ENCODE peak calls at places on chromosomes 6 and 20, in nine cellular contexts. One of them, this sample, is unnamed.

GRCh38 chr6:143514996-143515760 is 3.7 kb upstream of the FUCA2 start:
- DNase-seq in upper lobe of left lung: peak
- DNase-seq in stomach: peak
- DNase-seq in OCI-LY7: no peak
- DNase-seq in upper lobe of right lung: no peak
- DNase-seq in astrocyte: peak
- DNase-seq in body of pancreas: peak
- DNase-seq in SJCRH30: peak
- DNase-seq in prostate gland: no peak
- DNase-seq in this sample: no peak

GRCh38 chr6:95866732-95867131 is 149.0 kb upstream of the FUT9 start:
- DNase-seq in upper lobe of left lung: no peak
- DNase-seq in stomach: peak
- DNase-seq in OCI-LY7: peak
- DNase-seq in upper lobe of right lung: no peak
- DNase-seq in astrocyte: no peak
- DNase-seq in body of pancreas: peak
- DNase-seq in SJCRH30: peak
- DNase-seq in prostate gland: no peak
- DNase-seq in this sample: no peak

GRCh38 chr6:118719351-118720124 is 68.1 kb upstream of the CEP85L start:
- DNase-seq in upper lobe of left lung: no peak
- DNase-seq in stomach: no peak
- DNase-seq in OCI-LY7: peak
- DNase-seq in upper lobe of right lung: no peak
- DNase-seq in astrocyte: no peak
- DNase-seq in body of pancreas: no peak
- DNase-seq in SJCRH30: peak
- DNase-seq in prostate gland: no peak
- DNase-seq in this sample: no peak

GRCh38 chr20:53896647-53897046 is 173.7 kb downstream of the BCAS1 start:
- DNase-seq in upper lobe of left lung: no peak
- DNase-seq in stomach: no peak
- DNase-seq in OCI-LY7: no peak
- DNase-seq in upper lobe of right lung: no peak
- DNase-seq in astrocyte: no peak
- DNase-seq in body of pancreas: no peak
- DNase-seq in SJCRH30: no peak
- DNase-seq in prostate gland: no peak
- DNase-seq in this sample: no peak

GRCh38 chr6:20182069-20182468 is 30.2 kb downstream of the MBOAT1 start:
- DNase-seq in upper lobe of left lung: no peak
- DNase-seq in stomach: no peak
- DNase-seq in OCI-LY7: no peak
- DNase-seq in upper lobe of right lung: no peak
- DNase-seq in astrocyte: no peak
- DNase-seq in body of pancreas: no peak
- DNase-seq in SJCRH30: no peak
- DNase-seq in prostate gland: no peak
- DNase-seq in this sample: no peak

GRCh38 chr6:33746651-33747100 is at the start of gene IP6K3:
- DNase-seq in upper lobe of left lung: no peak
- DNase-seq in stomach: no peak
- DNase-seq in OCI-LY7: no peak
- DNase-seq in upper lobe of right lung: no peak
- DNase-seq in astrocyte: no peak
- DNase-seq in body of pancreas: no peak
- DNase-seq in SJCRH30: peak
- DNase-seq in prostate gland: no peak
- DNase-seq in this sample: no peak

GRCh38 chr6:119683022-119683421 is 333.5 kb upstream of the MAN1A1 start:
- DNase-seq in upper lobe of left lung: no peak
- DNase-seq in stomach: no peak
- DNase-seq in OCI-LY7: no peak
- DNase-seq in upper lobe of right lung: no peak
- DNase-seq in astrocyte: no peak
- DNase-seq in body of pancreas: no peak
- DNase-seq in SJCRH30: no peak
- DNase-seq in prostate gland: no peak
- DNase-seq in this sample: no peak

GRCh38 chr6:89301586-89302194 is 13.4 kb downstream of the GABRR2 start:
- DNase-seq in upper lobe of left lung: no peak
- DNase-seq in stomach: no peak
- DNase-seq in OCI-LY7: no peak
- DNase-seq in upper lobe of right lung: no peak
- DNase-seq in astrocyte: no peak
- DNase-seq in body of pancreas: no peak
- DNase-seq in SJCRH30: no peak
- DNase-seq in prostate gland: no peak
- DNase-seq in this sample: no peak

GRCh38 chr6:100628180-100628579 is 163.5 kb upstream of the SIM1 start:
- DNase-seq in upper lobe of left lung: no peak
- DNase-seq in stomach: no peak
- DNase-seq in OCI-LY7: no peak
- DNase-seq in upper lobe of right lung: no peak
- DNase-seq in astrocyte: no peak
- DNase-seq in body of pancreas: no peak
- DNase-seq in SJCRH30: no peak
- DNase-seq in prostate gland: no peak
- DNase-seq in this sample: no peak

GRCh38 chr20:3093861-3094361 is 9.4 kb upstream of the AVP start:
- DNase-seq in upper lobe of left lung: no peak
- DNase-seq in stomach: no peak
- DNase-seq in OCI-LY7: no peak
- DNase-seq in upper lobe of right lung: no peak
- DNase-seq in astrocyte: no peak
- DNase-seq in body of pancreas: no peak
- DNase-seq in SJCRH30: no peak
- DNase-seq in prostate gland: no peak
- DNase-seq in this sample: no peak

GRCh38 chr6:66788579-66788978 is 1081.6 kb upstream of the EYS start:
- DNase-seq in upper lobe of left lung: no peak
- DNase-seq in stomach: no peak
- DNase-seq in OCI-LY7: no peak
- DNase-seq in upper lobe of right lung: peak
- DNase-seq in astrocyte: no peak
- DNase-seq in body of pancreas: no peak
- DNase-seq in SJCRH30: no peak
- DNase-seq in prostate gland: no peak
- DNase-seq in this sample: no peak

GRCh38 chr20:19661717-19662637 is 96.1 kb upstream of the RIN2 start:
- DNase-seq in upper lobe of left lung: peak
- DNase-seq in stomach: peak
- DNase-seq in OCI-LY7: peak
- DNase-seq in upper lobe of right lung: no peak
- DNase-seq in astrocyte: peak
- DNase-seq in body of pancreas: peak
- DNase-seq in SJCRH30: peak
- DNase-seq in prostate gland: peak
- DNase-seq in this sample: peak

DNA sequence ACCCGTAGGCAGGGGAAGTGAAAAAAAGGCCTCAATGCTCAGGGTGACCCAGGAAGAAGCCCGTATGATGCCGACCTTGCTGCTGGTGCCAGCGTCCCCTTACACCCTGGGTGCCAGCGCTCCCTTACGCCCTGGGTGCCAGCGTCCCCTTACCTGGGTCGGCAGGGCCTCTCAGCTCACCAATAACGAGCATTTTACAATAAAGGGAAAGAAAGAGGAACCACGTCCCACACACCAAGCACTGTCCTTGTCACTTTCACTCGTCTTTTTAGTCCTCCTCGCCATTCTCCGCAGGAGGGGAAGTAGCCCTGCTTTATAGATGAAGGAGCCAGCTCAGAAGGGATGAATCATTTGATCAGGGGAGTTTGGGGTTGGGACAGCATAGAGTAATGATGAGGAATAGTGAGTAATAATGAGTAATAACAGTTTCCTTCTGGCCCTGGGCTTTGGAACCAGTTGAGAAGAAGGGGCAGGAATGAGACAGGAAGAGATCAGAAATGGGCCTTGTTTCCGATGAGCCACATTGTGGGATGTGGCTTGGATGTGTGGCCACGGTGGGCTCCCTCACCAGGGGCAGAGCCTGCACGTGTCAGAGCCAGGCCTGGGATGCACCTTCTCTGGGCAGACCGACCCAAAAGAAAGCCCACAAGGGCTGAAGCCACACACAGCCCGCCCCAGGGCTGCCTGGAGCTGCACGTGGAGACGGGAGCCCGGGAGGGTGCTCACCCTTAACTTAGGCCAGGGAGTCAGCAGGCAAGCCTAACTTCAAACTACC is 75.7 kb downstream of the SYNJ2 start:
- DNase-seq in upper lobe of left lung: no peak
- DNase-seq in stomach: no peak
- DNase-seq in OCI-LY7: no peak
- DNase-seq in upper lobe of right lung: no peak
- DNase-seq in astrocyte: peak
- DNase-seq in body of pancreas: no peak
- DNase-seq in SJCRH30: no peak
- DNase-seq in prostate gland: no peak
- DNase-seq in this sample: peak
- H3K27ac ChIP-seq in upper lobe of left lung: no peak
- H3K27ac ChIP-seq in stomach: no peak
- H3K27ac ChIP-seq in OCI-LY7: no peak
- H3K27ac ChIP-seq in upper lobe of right lung: no peak
- H3K27ac ChIP-seq in astrocyte: peak
- H3K27ac ChIP-seq in body of pancreas: no peak
- H3K27ac ChIP-seq in SJCRH30: no peak
- H3K27ac ChIP-seq in prostate gland: no peak
- H3K27ac ChIP-seq in this sample: peak

GRCh38 chr6:121932071-121933009 is 467.1 kb upstream of the HSF2 start:
- DNase-seq in upper lobe of left lung: peak
- DNase-seq in stomach: no peak
- DNase-seq in OCI-LY7: no peak
- DNase-seq in upper lobe of right lung: no peak
- DNase-seq in astrocyte: peak
- DNase-seq in body of pancreas: no peak
- DNase-seq in SJCRH30: peak
- DNase-seq in prostate gland: no peak
- DNase-seq in this sample: peak
- H3K27ac ChIP-seq in upper lobe of left lung: no peak
- H3K27ac ChIP-seq in stomach: no peak
- H3K27ac ChIP-seq in OCI-LY7: no peak
- H3K27ac ChIP-seq in upper lobe of right lung: no peak
- H3K27ac ChIP-seq in astrocyte: peak
- H3K27ac ChIP-seq in body of pancreas: no peak
- H3K27ac ChIP-seq in SJCRH30: no peak
- H3K27ac ChIP-seq in prostate gland: no peak
- H3K27ac ChIP-seq in this sample: peak

GRCh38 chr20:47263502-47264084 is 92.9 kb downstream of the ZMYND8 start:
- DNase-seq in upper lobe of left lung: no peak
- DNase-seq in stomach: no peak
- DNase-seq in OCI-LY7: peak
- DNase-seq in upper lobe of right lung: no peak
- DNase-seq in astrocyte: peak
- DNase-seq in body of pancreas: no peak
- DNase-seq in SJCRH30: peak
- DNase-seq in prostate gland: no peak
- DNase-seq in this sample: no peak
- H3K27ac ChIP-seq in upper lobe of left lung: no peak
- H3K27ac ChIP-seq in stomach: no peak
- H3K27ac ChIP-seq in OCI-LY7: peak
- H3K27ac ChIP-seq in upper lobe of right lung: no peak
- H3K27ac ChIP-seq in astrocyte: no peak
- H3K27ac ChIP-seq in body of pancreas: no peak
- H3K27ac ChIP-seq in SJCRH30: no peak
- H3K27ac ChIP-seq in prostate gland: no peak
- H3K27ac ChIP-seq in this sample: no peak

DNA sequence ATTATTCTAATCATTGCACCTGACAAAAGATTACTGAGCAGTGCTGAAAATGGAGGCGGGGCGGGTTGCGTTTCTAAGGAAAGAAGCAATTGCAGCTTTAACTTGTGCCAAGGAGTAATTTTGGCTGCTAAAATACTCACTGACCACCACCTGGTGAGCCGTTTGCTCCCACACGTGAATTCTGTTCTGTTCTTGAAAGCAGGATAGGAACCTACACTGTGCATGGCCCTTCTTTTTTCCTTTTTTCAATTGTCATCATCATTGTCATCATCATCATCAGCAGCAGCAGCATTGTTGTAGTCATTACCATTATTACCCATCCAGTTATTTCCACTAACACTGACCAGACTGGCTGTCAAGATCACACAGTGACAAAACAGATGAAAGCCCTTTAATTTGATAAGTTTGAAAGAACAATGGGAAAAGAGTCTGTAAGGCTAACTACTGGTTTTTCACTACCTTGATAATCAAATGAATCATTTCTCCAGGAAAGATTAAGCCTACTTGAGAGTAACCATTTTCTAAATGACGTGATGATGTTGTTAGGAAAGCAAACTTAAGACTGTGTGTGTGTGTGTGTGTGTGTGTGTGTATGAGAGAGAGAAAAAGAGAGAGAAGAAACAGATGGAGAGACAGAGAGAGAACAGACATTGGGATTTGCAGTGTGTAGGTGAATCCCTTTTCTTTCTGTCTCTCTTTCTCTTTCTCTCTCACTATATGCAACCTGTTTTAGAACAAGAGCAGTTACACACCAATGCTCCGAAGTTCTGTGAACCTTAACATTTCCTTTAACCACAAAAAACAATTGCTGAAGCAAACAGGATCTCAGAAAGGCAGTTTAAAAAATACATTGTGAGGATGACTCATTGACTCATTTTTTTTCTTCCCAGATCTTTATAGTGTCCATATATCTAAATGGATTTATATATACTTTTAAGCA is 3.7 kb downstream of the RIPOR2 start:
- DNase-seq in upper lobe of left lung: no peak
- DNase-seq in stomach: no peak
- DNase-seq in OCI-LY7: peak
- DNase-seq in upper lobe of right lung: no peak
- DNase-seq in astrocyte: peak
- DNase-seq in body of pancreas: no peak
- DNase-seq in SJCRH30: no peak
- DNase-seq in prostate gland: no peak
- DNase-seq in this sample: no peak
- H3K27ac ChIP-seq in upper lobe of left lung: peak
- H3K27ac ChIP-seq in stomach: no peak
- H3K27ac ChIP-seq in OCI-LY7: peak
- H3K27ac ChIP-seq in upper lobe of right lung: no peak
- H3K27ac ChIP-seq in astrocyte: peak
- H3K27ac ChIP-seq in body of pancreas: no peak
- H3K27ac ChIP-seq in SJCRH30: no peak
- H3K27ac ChIP-seq in prostate gland: no peak
- H3K27ac ChIP-seq in this sample: no peak

This sample was measured in brain microvascular endothelial cell.